ENCODE peak calls at places on chromosomes 12 and 14, in five cellular contexts. I is K562, C is GM12878, X is HepG2, L is A549. N is an unnamed sample.

GRCh38 chr14:64673748-64674147 is 30.5 kb upstream of the PLEKHG3 start:
- DNase-seq in I (no peak), C (peak; percentile 55), X (no peak), L (no peak), N (peak; percentile 94)

GRCh38 chr12:22083167-22083566 is 37.1 kb downstream of the CMAS start:
- DNase-seq in I (peak; percentile 38), C (no peak), X (peak; percentile 16), L (peak; percentile 36), N (peak; percentile 59)

GRCh38 chr14:99174081-99174851 is 97.7 kb downstream of the BCL11B start:
- DNase-seq in I (no peak), C (no peak), X (no peak), L (no peak), N (no peak)

GRCh38 chr14:101820283-101820798 is 58.8 kb downstream of the PPP2R5C start:
- DNase-seq in I (no peak), C (peak; percentile 65), X (no peak), L (no peak), N (no peak)

GRCh38 chr12:66119229-66119869 is 11.2 kb downstream of the LLPH start:
- DNase-seq in I (no peak), C (no peak), X (no peak), L (no peak), N (peak; percentile 83)

GRCh38 chr12:54463034-54463433 is 10.4 kb downstream of the GTSF1 start:
- DNase-seq in I (no peak), C (no peak), X (no peak), L (peak; percentile 24), N (peak; percentile 93)

GRCh38 chr14:37254411-37254947 is 56.7 kb downstream of the MIPOL1 start:
- DNase-seq in I (no peak), C (no peak), X (no peak), L (no peak), N (no peak)

GRCh38 chr12:101713059-101713682 is 15.7 kb downstream of the CHPT1 start:
- DNase-seq in I (peak; percentile 49), C (no peak), X (peak; percentile 85), L (no peak), N (no peak)

GRCh38 chr14:57982161-57982560 is 116.3 kb upstream of the SLC35F4 start:
- DNase-seq in I (no peak), C (no peak), X (no peak), L (no peak), N (no peak)

GRCh38 chr14:93057586-93058280 is 58.0 kb downstream of the ITPK1 start:
- DNase-seq in I (no peak), C (no peak), X (no peak), L (no peak), N (no peak)

GRCh38 chr14:58107947-58108552 is 44.0 kb downstream of the ARMH4 start:
- DNase-seq in I (peak; percentile 59), C (no peak), X (peak; percentile 44), L (peak; percentile 76), N (peak; percentile 64)

GRCh38 chr14:77123381-77124344 is 17.9 kb downstream of the ZDHHC22 start:
- DNase-seq in I (peak; percentile 30), C (no peak), X (no peak), L (no peak), N (no peak)

GRCh38 chr14:91021115-91021514 is 39.3 kb downstream of the RPS6KA5 start:
- DNase-seq in I (no peak), C (no peak), X (no peak), L (no peak), N (no peak)

GRCh38 chr12:120126635-120127005 is 10.1 kb upstream of the RAB35 start:
- DNase-seq in I (no peak), C (no peak), X (no peak), L (no peak), N (peak; percentile 87)

GRCh38 chr12:9634177-9634803 is 26.6 kb upstream of the KLRB1 start:
- DNase-seq in I (peak; percentile 69), C (no peak), X (peak; percentile 49), L (peak; percentile 49), N (peak; percentile 71)

GRCh38 chr14:68247281-68247680 is 427.7 kb downstream of the RAD51B start:
- DNase-seq in I (no peak), C (no peak), X (no peak), L (no peak), N (no peak)

GRCh38 chr14:68246074-68246980 is 426.7 kb downstream of the RAD51B start:
- DNase-seq in I (peak; percentile 33), C (no peak), X (no peak), L (no peak), N (no peak)

GRCh38 chr14:68248481-68249255 is 429.1 kb downstream of the RAD51B start:
- DNase-seq in I (peak; percentile 38), C (peak; percentile 89), X (peak; percentile 54), L (peak; percentile 86), N (peak; percentile 64)

GRCh38 chr14:68249534-68250517 is 430.2 kb downstream of the RAD51B start:
- DNase-seq in I (no peak), C (no peak), X (no peak), L (peak; percentile 72), N (no peak)

DNA sequence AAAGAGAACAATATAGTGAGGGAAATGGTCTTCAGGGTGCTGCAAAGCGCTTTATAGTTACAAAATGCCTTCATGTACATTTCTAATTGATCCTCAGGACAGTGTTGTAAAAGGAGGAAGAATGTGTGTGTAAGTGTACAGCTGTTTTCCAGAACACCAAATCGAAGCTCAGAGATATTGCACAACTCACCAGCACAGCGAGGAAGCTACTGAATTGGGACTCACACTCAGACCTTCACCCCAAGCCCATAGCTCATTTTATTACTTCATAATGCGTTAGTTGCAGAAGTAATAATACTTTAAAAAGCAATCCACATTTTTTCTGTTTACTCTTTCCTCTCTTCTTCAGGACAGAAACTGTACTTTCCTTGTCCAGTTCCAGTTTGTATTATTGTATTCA is 428.3 kb downstream of the RAD51B start:
- DNase-seq in I (no peak), C (no peak), X (no peak), L (peak; percentile 37), N (peak; percentile 59)
- TF ChIP-seq CTCF in I (no peak), C (no peak), X (no peak), L (no peak), N (no peak)

GRCh38 chr12:52539821-52540173 is 13.1 kb downstream of the KRT71 start:
- DNase-seq in I (no peak), C (no peak), X (no peak), L (no peak), N (no peak)

GRCh38 chr12:52537101-52537500 is 15.8 kb downstream of the KRT71 start:
- DNase-seq in I (no peak), C (no peak), X (no peak), L (no peak), N (no peak)

GRCh38 chr12:52541709-52542108 is 11.2 kb downstream of the KRT71 start:
- DNase-seq in I (no peak), C (no peak), X (no peak), L (no peak), N (no peak)

GRCh38 chr12:52540531-52540930 is 12.4 kb downstream of the KRT71 start:
- DNase-seq in I (no peak), C (no peak), X (no peak), L (no peak), N (no peak)

DNA sequence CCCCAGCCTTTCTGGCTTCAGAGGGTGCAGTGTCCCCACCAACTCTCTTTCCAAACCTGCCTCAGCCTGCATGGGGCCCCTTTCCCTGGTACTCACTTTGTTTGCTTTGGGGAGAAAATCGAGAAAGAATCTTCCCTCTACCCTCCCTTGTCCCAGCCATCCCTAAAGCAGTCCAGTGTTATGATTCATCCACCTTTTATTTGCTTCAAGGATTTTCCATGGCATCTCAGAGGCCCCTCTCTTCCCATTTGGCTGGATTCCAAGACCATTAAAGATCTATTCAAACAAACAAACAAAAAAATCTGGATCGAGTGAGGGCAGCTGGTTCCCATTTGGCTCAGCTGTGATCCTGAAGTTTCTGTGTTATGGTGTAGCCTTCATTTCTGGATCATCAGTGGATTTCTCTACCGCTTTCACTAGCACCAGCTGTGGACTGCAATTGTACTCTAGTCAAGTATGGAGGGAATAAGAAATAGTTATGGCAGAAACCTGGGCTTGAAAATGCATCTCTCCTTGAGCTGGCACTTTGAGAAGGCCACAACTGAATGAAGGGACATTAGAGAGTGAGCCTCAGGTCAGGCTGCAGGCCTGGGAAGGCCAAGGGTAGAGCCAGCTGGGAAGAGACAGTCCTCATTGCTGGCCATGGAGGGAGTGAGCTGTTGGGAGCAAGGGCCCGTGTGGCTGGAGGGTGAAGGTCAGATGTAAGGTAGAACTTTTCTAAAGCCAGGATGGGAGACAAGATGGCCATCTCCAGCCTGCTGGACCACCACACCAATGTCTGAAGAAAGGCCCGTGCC is 13.7 kb downstream of the KRT71 start:
- DNase-seq in I (no peak), C (no peak), X (no peak), L (peak; percentile 68), N (no peak)
- TF ChIP-seq MAX in I (no peak), C (no peak), X (no peak), L (no peak), N (no peak)

DNA sequence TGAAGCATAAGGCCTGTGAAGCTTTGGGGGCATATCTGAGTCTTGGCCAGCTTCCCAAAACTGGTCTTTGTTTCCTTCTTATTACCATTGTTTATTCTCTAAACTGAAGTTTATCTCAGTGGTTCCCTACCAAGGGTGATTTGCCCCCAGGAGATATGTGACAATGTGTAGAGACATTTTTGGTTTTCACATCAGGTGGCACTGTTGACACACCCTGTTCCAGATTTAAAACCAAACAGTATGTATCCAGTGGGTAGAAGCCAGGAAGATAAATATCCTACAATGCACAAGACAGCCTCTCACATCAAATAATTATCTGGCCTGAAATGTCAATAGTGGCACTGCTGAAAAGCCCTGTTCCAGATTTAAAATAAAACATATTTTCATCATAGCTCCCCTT is 22.1 kb downstream of the RASSF9 start:
- DNase-seq in I (no peak), C (no peak), X (no peak), L (peak; percentile 31), N (no peak)
- TF ChIP-seq MYC in I (no peak), C (no peak), X (no peak), L (no peak), N (no peak)

GRCh38 chr14:75987201-75987970 is 1.8 kb downstream of the IFT43 start:
- DNase-seq in I (no peak), C (no peak), X (no peak), L (no peak), N (peak; percentile 53)

GRCh38 chr14:75984674-75985073 is 889 bp upstream of the IFT43 start:
- DNase-seq in I (no peak), C (no peak), X (peak; percentile 67), L (no peak), N (no peak)

GRCh38 chr14:75986439-75986765 is 839 bp downstream of the IFT43 start:
- DNase-seq in I (no peak), C (no peak), X (no peak), L (no peak), N (no peak)

GRCh38 chr14:75982724-75983358 is 1.0 kb upstream of the TGFB3 start:
- DNase-seq in I (no peak), C (no peak), X (no peak), L (peak; percentile 35), N (peak; percentile 51)

DNA sequence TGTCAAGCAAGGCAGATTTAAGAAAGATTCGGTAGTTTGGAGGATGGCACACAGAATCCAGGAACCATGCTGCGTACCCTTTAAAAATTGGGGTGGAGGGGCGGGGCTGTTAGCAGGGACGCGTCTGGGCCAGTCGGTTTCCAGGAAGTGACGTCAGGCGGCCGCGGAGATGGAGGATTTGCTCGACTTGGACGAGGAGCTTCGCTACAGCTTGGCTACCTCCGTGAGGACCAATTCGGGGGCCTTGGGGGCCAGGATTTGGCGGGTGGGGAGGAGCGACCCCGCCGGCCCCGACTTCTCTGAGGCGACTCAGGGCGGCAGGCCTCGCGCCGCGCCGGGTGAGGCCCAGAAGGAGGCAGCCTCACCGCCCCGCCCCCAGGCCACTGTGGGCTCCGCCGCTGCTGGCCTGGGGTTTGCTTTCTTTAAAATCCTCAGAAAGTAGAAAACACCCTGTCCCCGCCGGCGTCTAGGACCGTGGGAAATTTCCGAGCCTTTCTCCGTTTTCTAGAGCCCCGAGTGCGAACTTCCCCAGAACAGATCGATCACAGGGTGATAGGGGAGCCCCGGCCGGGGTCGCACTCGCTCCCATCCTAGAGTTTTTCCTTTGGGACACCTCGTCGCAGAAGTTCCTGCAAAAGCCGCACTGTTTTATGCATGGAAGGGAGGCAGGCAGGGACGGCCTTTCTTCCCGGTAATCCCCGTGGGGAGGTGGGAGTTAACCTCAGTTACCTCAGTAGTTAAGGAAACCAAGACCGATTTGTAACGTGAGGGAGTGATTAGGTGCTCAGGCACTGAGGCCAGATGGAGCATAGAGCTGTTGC is at the start of gene IFT43:
- DNase-seq in I (peak; percentile 82), C (no peak), X (no peak), L (peak; percentile 78), N (peak; percentile 75)
- TF ChIP-seq CTCF in I (no peak), C (no peak), X (no peak), L (no peak), N (no peak)